ENCODE peak calls at places on chromosomes 11 and 22, in four cellular contexts. M, N, P and F are unnamed samples.

GRCh38 chr11:31687256-31687655 is 123.9 kb downstream of the PAX6 start:
- DNase-seq in N (no peak), M (no peak), P (no peak), F (no peak)

GRCh38 chr11:57126766-57127400 is 54.9 kb upstream of the LRRC55 start:
- DNase-seq in P (no peak), M (no peak), N (no peak), F (no peak)

GRCh38 chr22:41557401-41558240 is 3.2 kb upstream of the CSDC2 start:
- DNase-seq in N (peak; percentile 94), P (peak; percentile 41), M (no peak), F (peak; percentile 66)

GRCh38 chr22:39745789-39746188 is 147.8 kb downstream of the ENTHD1 start:
- DNase-seq in P (no peak), M (no peak), N (no peak), F (peak; percentile 55)

GRCh38 chr22:45202333-45203149 is 38.2 kb downstream of the KIAA0930 start:
- DNase-seq in N (peak; percentile 32), P (no peak), M (no peak), F (no peak)

GRCh38 chr11:76201672-76202412 is 4.5 kb downstream of the WNT11 start:
- DNase-seq in P (no peak), N (no peak), M (no peak), F (no peak)

GRCh38 chr11:74696488-74696887 is 34.7 kb downstream of the CHRDL2 start:
- DNase-seq in N (no peak), P (no peak), M (no peak), F (no peak)

GRCh38 chr11:122743949-122744876 is 88.7 kb downstream of the UBASH3B start:
- DNase-seq in M (no peak), P (peak; percentile 95), N (no peak), F (peak; percentile 73)

GRCh38 chr11:47944555-47945128 is 35.7 kb upstream of the PTPRJ start:
- DNase-seq in N (no peak), M (no peak), P (no peak), F (no peak)

GRCh38 chr22:17587631-17588030 is 24.3 kb downstream of the SLC25A18 start:
- DNase-seq in M (no peak), N (no peak), P (no peak), F (no peak)

GRCh38 chr11:87878373-87878779 is 296.9 kb downstream of the RAB38 start:
- DNase-seq in N (peak; percentile 57), M (peak; percentile 9), P (peak; percentile 18), F (no peak)

GRCh38 chr11:2991477-2992233 is 474 bp downstream of the NAP1L4 start:
- DNase-seq in P (peak; percentile 59), N (peak; percentile 20), M (no peak), F (no peak)

GRCh38 chr11:4979021-4979420 is 15.6 kb upstream of the OR51L1 start:
- DNase-seq in N (no peak), P (no peak), M (no peak), F (no peak)

GRCh38 chr11:72758304-72758689 is 6.1 kb upstream of the ARAP1 start:
- DNase-seq in P (no peak), N (peak; percentile 84), M (no peak), F (no peak)

GRCh38 chr11:17740649-17741235 is 6.2 kb downstream of the KCNC1 start:
- DNase-seq in P (no peak), N (no peak), M (no peak), F (no peak)

GRCh38 chr11:35367491-35367890 is 51.9 kb downstream of the SLC1A2 start:
- DNase-seq in M (no peak), N (peak; percentile 92), P (no peak), F (no peak)

GRCh38 chr11:104531075-104531474 is 367.1 kb upstream of the PDGFD start:
- DNase-seq in P (peak; percentile 6), N (no peak), M (no peak), F (peak; percentile 3)
- TF ChIP-seq CTCF in P (no peak), N (peak; percentile 20), M (no peak), F (no peak)

GRCh38 chr11:132123449-132123848 is 753.0 kb downstream of the NTM start:
- DNase-seq in N (no peak), P (no peak), M (no peak), F (no peak)

GRCh38 chr11:132126973-132127900 is 756.8 kb downstream of the NTM start:
- DNase-seq in M (peak; percentile 68), N (peak; percentile 94), P (peak; percentile 23), F (peak; percentile 47)

GRCh38 chr11:132122701-132123100 is 752.3 kb downstream of the NTM start:
- DNase-seq in M (no peak), P (no peak), N (peak; percentile 16), F (no peak)

GRCh38 chr11:132125855-132126841 is 755.7 kb downstream of the NTM start:
- DNase-seq in M (no peak), P (peak; percentile 29), N (peak; percentile 26), F (peak; percentile 40)

GRCh38 chr11:132123854-132124835 is 753.7 kb downstream of the NTM start:
- DNase-seq in N (no peak), P (no peak), M (no peak), F (no peak)
- TF ChIP-seq CTCF in N (no peak), P (no peak), M (no peak), F (no peak)

DNA sequence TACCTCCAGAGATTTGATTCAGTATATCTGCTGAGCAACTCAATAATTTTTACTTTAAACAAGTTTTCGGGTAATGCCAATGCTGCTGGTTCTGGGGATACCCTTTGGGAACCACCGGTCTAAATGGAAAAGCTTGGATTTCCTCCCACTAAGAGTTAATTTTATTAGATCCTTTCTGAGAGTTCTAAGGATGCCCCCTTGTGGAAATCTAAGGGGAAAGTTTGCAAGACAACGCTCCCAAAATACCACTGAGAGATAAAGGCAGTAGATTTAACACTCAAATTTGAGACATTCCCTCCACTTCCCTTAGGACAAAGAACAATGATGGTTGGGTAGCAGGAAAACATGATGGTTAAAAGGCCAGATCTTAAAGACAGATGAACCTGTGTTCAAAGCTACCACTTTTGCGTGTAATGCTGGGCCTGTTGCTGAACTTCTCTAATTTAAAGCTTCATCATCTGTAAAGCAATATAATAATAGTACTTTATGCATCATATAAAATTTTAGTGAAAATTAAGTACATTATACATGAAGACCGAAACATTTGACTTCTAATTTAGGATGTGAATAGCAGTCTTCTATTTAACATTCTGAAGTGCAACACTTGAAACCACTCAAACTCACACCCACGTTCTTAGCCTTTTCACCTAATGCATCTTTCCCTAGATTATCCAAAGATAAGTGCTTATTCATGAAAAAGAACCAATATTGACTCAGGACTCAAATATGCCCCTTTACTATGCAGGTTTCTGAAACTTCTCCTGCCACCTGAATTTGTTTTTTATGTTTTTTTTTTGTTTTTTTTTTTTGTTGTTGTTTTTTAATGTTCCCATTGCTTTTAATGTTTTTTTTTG is 110.1 kb upstream of the LUZP2 start:
- DNase-seq in P (no peak), M (peak; percentile 1), N (peak; percentile 68), F (no peak)
- TF ChIP-seq CTCF in P (no peak), M (peak; percentile 36), N (peak; percentile 71), F (no peak)

GRCh38 chr11:112617089-112617407 is 344.2 kb upstream of the NCAM1 start:
- DNase-seq in M (no peak), N (no peak), P (no peak), F (no peak)

GRCh38 chr11:112615238-112615637 is 346.0 kb upstream of the NCAM1 start:
- DNase-seq in P (no peak), N (no peak), M (no peak), F (no peak)

GRCh38 chr11:112614605-112615004 is 346.6 kb upstream of the NCAM1 start:
- DNase-seq in P (no peak), N (no peak), M (no peak), F (no peak)

GRCh38 chr11:112617977-112618829 is 343.0 kb upstream of the NCAM1 start:
- DNase-seq in P (no peak), N (no peak), M (no peak), F (no peak)

DNA sequence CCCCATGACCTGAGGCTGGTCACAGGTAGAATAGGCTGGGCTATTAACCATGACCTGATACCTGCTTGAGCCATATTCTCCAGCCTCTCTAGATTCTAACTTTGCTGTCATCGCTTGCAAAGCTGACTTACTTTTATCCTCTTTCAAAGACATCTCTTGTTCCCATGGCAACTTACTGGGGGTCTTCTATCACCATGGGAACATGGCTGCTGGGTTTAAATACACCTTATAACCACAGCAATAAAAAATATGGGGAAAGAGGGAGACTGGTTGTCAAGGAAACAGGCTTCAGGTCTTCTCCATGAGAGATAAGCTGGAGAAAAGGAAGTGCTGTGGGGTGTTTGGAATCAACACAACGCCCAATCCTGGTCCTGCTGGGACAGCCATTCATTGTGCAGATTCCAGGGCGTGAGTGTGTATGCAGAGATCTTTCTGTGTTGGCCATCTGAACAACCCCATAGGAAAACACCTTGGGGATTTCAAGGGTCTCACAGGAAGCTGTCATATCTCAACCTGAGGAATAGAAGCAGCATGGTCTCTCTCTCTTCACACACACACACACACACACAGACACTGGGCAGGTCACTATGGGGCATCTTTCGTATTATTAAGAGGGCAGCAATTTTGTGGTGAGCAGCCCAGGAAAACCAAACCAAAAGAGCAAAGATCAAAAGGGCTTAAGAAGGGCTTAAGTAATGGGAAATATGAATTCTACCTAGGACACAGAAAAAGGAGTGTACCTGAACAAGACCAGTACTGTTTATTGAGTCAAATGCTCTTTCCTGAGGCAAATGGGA is 344.7 kb upstream of the NCAM1 start:
- DNase-seq in P (no peak), N (no peak), M (no peak), F (no peak)
- TF ChIP-seq CTCF in P (no peak), N (no peak), M (no peak), F (no peak)

GRCh38 chr22:38104084-38104483 is 6.4 kb downstream of the BAIAP2L2 start:
- DNase-seq in M (no peak), N (peak; percentile 11), P (no peak), F (no peak)
- TF ChIP-seq CTCF in M (peak; percentile 35), N (peak; percentile 29), P (no peak), F (no peak)

GRCh38 chr11:6440906-6441358 is at the start of gene HPX:
- DNase-seq in N (no peak), M (no peak), P (no peak), F (no peak)

GRCh38 chr11:6442441-6442840 is 1.7 kb upstream of the HPX start:
- DNase-seq in M (no peak), P (no peak), N (no peak), F (no peak)

GRCh38 chr11:6437993-6438392 is 2.8 kb downstream of the HPX start:
- DNase-seq in M (no peak), P (no peak), N (no peak), F (no peak)

GRCh38 chr11:6437423-6437822 is 3.4 kb downstream of the HPX start:
- DNase-seq in M (no peak), N (no peak), P (no peak), F (no peak)

DNA sequence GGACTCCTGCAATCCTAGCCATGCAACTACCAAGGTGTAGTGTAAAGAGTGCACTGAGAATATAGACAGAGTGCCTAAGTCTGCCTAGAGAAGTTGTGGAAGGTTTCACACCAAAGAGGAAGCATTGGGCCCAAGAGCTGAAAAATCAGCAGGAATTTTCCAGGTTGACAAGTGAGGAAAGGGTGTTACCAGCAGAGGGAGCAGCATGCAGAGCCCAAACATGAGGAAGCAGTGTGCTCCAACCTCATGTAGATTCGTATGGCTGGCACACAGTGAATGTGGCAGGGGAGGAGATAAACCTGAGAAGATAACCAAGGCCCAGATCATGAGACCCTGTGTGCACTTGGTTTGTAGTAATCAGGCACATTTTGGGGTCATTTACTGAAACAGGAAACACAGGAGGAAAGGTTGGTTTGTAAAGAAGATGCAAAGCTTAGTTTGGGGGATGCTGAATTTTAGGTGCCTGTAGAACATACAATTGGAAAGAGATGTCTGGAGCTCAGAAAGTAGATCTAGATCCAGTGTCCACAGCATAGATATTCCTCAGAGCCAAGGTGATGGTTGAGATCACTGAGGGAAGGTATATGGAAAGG is 1.7 kb downstream of the HPX start:
- DNase-seq in N (peak; percentile 59), M (no peak), P (peak; percentile 51), F (no peak)
- TF ChIP-seq CTCF in N (peak; percentile 61), M (peak; percentile 80), P (peak; percentile 55), F (peak; percentile 37)